ENCODE peak calls at places on chromosomes 16 and 17, in eight cellular contexts. W is A172; T is AG04449; C is Calu3; N is CD8-positive, alpha-beta memory T cell; X is non-pigmented ciliary epithelial cell; G is stimulated activated CD8-positive, alpha-beta memory T cell treated with anti-CD3 and anti-CD28 coated beads, Interleukin-4, amount 100 ng/mL, for 48 hours; R is suprapubic skin. A is an unnamed sample.

GRCh38 chr16:58497935-58498334 is 2.0 kb upstream of the NDRG4 start:
- DNase-seq in W (no peak), C (no peak), N (no peak), X (no peak), T (no peak), G (no peak), R (peak), A (peak)

GRCh38 chr16:57808589-57808988 is 6.3 kb upstream of the KIFC3 start:
- DNase-seq in C (no peak), T (no peak), N (no peak), X (no peak), G (no peak), W (no peak), R (no peak), A (no peak)

GRCh38 chr16:87190288-87191240 is 126.6 kb downstream of the C16orf95 start:
- DNase-seq in W (peak), C (no peak), X (no peak), N (no peak), R (no peak), T (no peak), G (no peak), A (no peak)

GRCh38 chr17:62981933-62982332 is 15.9 kb downstream of the TANC2 start:
- DNase-seq in C (no peak), W (peak), R (no peak), T (no peak), N (no peak), G (no peak), X (no peak), A (no peak)

GRCh38 chr16:12323007-12323699 is 346.6 kb downstream of the SNX29 start:
- DNase-seq in T (no peak), C (no peak), X (no peak), N (no peak), W (peak), R (no peak), G (peak), A (no peak)

GRCh38 chr16:25596194-25596593 is 95.6 kb upstream of the HS3ST4 start:
- DNase-seq in W (no peak), X (no peak), C (no peak), R (no peak), N (no peak), T (no peak), G (no peak), A (no peak)

GRCh38 chr17:39208893-39209292 is 8.8 kb downstream of the RPL19 start:
- DNase-seq in X (no peak), R (no peak), G (no peak), N (no peak), W (no peak), C (peak), T (no peak), A (no peak)

GRCh38 chr16:68287276-68288251 is 23.2 kb downstream of the SLC7A6OS start:
- DNase-seq in C (no peak), W (peak), G (no peak), R (peak), T (peak), X (no peak), N (no peak), A (no peak)

A was measured in RWPE2.